ENCODE peak calls at places on chromosomes 2 and 18, in eight cellular contexts. B is WERI-Rb-1; D is breast epithelium; H is left ventricle myocardium inferior; Z is mammary epithelial cell; J is cardiac fibroblast; G is CD4-positive, alpha-beta T cell; K is psoas muscle. Y is an unnamed sample.

GRCh38 chr18:13353424-13353823 is 134.9 kb downstream of the LDLRAD4 start:
- DNase-seq in J (no peak), Z (no peak), G (no peak), K (no peak), B (no peak), D (no peak), H (no peak), Y (no peak)

GRCh38 chr2:70484086-70484485 is 69.5 kb downstream of the TGFA start:
- DNase-seq in Z (no peak), D (no peak), G (no peak), H (no peak), J (no peak), B (no peak), K (no peak), Y (no peak)

GRCh38 chr18:79870369-79871025 is 72.8 kb downstream of the KCNG2 start:
- DNase-seq in D (no peak), H (no peak), B (no peak), K (no peak), Z (no peak), J (no peak), G (peak), Y (no peak)

GRCh38 chr18:53739700-53740099 is 484.8 kb downstream of the MBD2 start:
- DNase-seq in B (no peak), H (no peak), K (no peak), Z (no peak), G (no peak), J (no peak), D (no peak), Y (no peak)

GRCh38 chr2:236970656-236971010 is 115.1 kb upstream of the COPS8 start:
- DNase-seq in K (no peak), J (peak), H (no peak), B (no peak), Z (no peak), G (no peak), D (no peak), Y (no peak)

GRCh38 chr2:169775765-169776482 is 22.7 kb upstream of the SSB start:
- DNase-seq in K (no peak), J (peak), G (no peak), D (no peak), H (no peak), B (no peak), Z (peak), Y (no peak)

GRCh38 chr2:216991563-216991962 is 131.7 kb upstream of the TNP1 start:
- DNase-seq in K (peak), B (no peak), Z (no peak), H (peak), G (no peak), D (no peak), J (peak), Y (no peak)

GRCh38 chr2:10170256-10170655 is 47.7 kb downstream of the RRM2 start:
- DNase-seq in K (no peak), Z (peak), J (peak), H (no peak), G (no peak), D (no peak), B (no peak), Y (no peak)

GRCh38 chr2:159971365-159972122 is 90.9 kb downstream of the PLA2R1 start:
- DNase-seq in G (no peak), Z (peak), J (no peak), B (no peak), D (no peak), K (no peak), H (no peak), Y (no peak)

GRCh38 chr18:48153641-48154481 is 223.4 kb upstream of the SMAD2 start:
- DNase-seq in K (peak), B (no peak), Z (peak), J (peak), H (no peak), G (no peak), D (no peak), Y (no peak)

GRCh38 chr2:241897231-241897916 is 27.8 kb downstream of the RTP5 start:
- DNase-seq in H (no peak), D (peak), Z (no peak), K (no peak), J (no peak), B (no peak), G (peak), Y (no peak)

GRCh38 chr2:7497223-7497622 is 580.0 kb downstream of the RNF144A start:
- DNase-seq in J (no peak), K (no peak), H (no peak), D (no peak), Z (no peak), G (no peak), B (no peak), Y (no peak)

GRCh38 chr2:98869272-98869641 is 66.8 kb downstream of the CRACDL start:
- DNase-seq in B (no peak), K (no peak), G (no peak), J (no peak), H (no peak), D (peak), Z (peak), Y (no peak)

GRCh38 chr2:234669611-234670010 is 172.7 kb upstream of the ARL4C start:
- DNase-seq in G (no peak), K (no peak), Z (no peak), H (no peak), B (peak), J (no peak), D (no peak), Y (no peak)

GRCh38 chr2:105129722-105130232 is 91.9 kb downstream of the MRPS9 start:
- DNase-seq in B (no peak), G (no peak), H (no peak), K (no peak), Z (no peak), D (no peak), J (no peak), Y (no peak)

GRCh38 chr2:74502720-74503505 is 3.5 kb upstream of the LBX2 start:
- DNase-seq in G (peak), D (no peak), K (peak), Z (peak), H (peak), J (peak), B (no peak), Y (peak)

GRCh38 chr2:164495491-164496223 is 125.6 kb downstream of the GRB14 start:
- DNase-seq in G (no peak), J (peak), K (no peak), Z (peak), B (peak), H (no peak), D (no peak), Y (no peak)

GRCh38 chr2:58237741-58238140 is 3.4 kb downstream of the FANCL start:
- DNase-seq in J (no peak), K (no peak), B (no peak), D (no peak), Z (no peak), G (no peak), H (no peak), Y (no peak)

GRCh38 chr2:173982182-173982714 is 17.1 kb upstream of the SP3 start:
- DNase-seq in K (no peak), J (no peak), G (no peak), D (no peak), Z (peak), H (no peak), B (no peak), Y (no peak)

GRCh38 chr2:148253716-148254115 is 232.8 kb downstream of the MBD5 start:
- DNase-seq in Z (peak), B (no peak), K (no peak), J (peak), D (no peak), H (no peak), G (no peak), Y (no peak)

GRCh38 chr2:106695919-106696318 is 190.0 kb downstream of the ST6GAL2 start:
- DNase-seq in H (no peak), G (no peak), D (no peak), K (no peak), B (no peak), J (no peak), Z (no peak), Y (no peak)

GRCh38 chr18:49059028-49059670 is 108.4 kb upstream of the SMAD7 start:
- DNase-seq in B (peak), Z (no peak), K (no peak), G (no peak), J (no peak), D (no peak), H (no peak), Y (no peak)

GRCh38 chr18:63940008-63940407 is 9.1 kb upstream of the HMSD start:
- DNase-seq in G (no peak), H (no peak), Z (no peak), J (no peak), B (no peak), K (no peak), D (no peak), Y (no peak)

GRCh38 chr18:63936932-63937393 is 12.1 kb upstream of the HMSD start:
- DNase-seq in J (no peak), K (no peak), D (no peak), G (no peak), B (no peak), H (no peak), Z (no peak), Y (no peak)

GRCh38 chr18:63930774-63931354 is 18.2 kb upstream of the HMSD start:
- DNase-seq in D (no peak), G (no peak), Z (no peak), K (no peak), J (no peak), B (no peak), H (no peak), Y (no peak)

DNA sequence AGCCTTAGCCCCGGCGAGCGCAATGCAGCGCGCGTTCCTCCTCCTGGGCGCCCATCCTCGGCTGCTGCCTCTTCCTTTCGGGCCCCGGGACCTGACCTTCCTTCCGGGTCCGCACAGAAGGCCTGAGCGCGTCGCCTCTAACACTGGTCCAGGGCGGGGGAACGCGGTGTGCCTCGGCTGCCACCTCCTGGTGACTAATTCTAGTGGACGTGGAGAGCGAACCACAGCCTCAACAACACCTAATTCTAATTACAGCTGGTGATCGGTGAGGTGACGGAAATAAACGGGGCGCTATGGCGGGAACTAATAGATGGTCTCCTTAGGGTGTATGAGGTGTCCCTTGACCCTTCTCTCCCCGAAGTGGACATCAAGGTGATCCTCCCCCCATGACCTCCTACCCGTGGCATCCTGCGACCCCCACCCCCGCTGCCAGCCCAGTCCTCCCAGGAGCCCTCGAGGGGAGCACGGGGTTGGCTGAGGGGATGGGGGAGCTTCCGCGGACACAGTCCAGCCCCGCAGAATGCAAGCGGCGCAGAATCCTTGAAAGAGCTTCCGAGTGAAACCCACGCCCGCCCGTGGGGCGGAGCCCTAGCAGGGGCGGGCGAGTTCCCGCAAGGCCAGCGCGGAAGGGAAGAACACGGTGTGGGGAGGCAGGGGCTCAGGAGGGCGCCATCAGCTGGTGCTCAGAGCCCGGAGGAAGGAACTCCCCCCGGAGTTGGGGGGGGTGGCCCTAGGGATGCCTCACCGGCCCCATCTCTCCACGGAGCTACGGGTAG is 12.8 kb upstream of the HMSD start:
- DNase-seq in H (peak), D (peak), B (peak), G (peak), Z (peak), J (peak), K (peak), Y (peak)
- TF ChIP-seq CTCF in H (peak), D (peak), B (peak), G (peak), Z (peak), J (peak), K (peak), Y (no peak)

GRCh38 chr2:220162320-220162719 is 534.9 kb downstream of the SLC4A3 start:
- DNase-seq in K (no peak), D (no peak), G (no peak), H (no peak), J (peak), Z (no peak), B (no peak), Y (no peak)

GRCh38 chr2:220163486-220163885 is 536.1 kb downstream of the SLC4A3 start:
- DNase-seq in G (no peak), Z (peak), H (no peak), D (no peak), K (no peak), B (no peak), J (no peak), Y (no peak)

GRCh38 chr2:220166616-220167015 is 539.2 kb downstream of the SLC4A3 start:
- DNase-seq in D (no peak), G (no peak), Z (no peak), K (no peak), B (no peak), J (peak), H (no peak), Y (no peak)

GRCh38 chr2:220167956-220168355 is 540.5 kb downstream of the SLC4A3 start:
- DNase-seq in K (no peak), J (no peak), Z (no peak), D (no peak), B (no peak), G (no peak), H (no peak), Y (no peak)

GRCh38 chr2:220165401-220165800 is 538.0 kb downstream of the SLC4A3 start:
- DNase-seq in D (no peak), Z (no peak), K (no peak), J (no peak), H (no peak), B (peak), G (no peak), Y (no peak)
- TF ChIP-seq CTCF in D (peak), Z (no peak), K (no peak), J (no peak), H (no peak), B (peak), G (no peak), Y (no peak)

GRCh38 chr18:50356036-50356945 is 18.6 kb upstream of the SKA1 start:
- DNase-seq in D (no peak), J (peak), Z (peak), G (no peak), B (no peak), K (no peak), H (no peak), Y (no peak)
- TF ChIP-seq CTCF in D (no peak), J (no peak), Z (no peak), G (no peak), B (peak), K (no peak), H (no peak), Y (no peak)

GRCh38 chr18:33495278-33495677 is 54.8 kb upstream of the CCDC178 start:
- DNase-seq in Z (peak), J (peak), H (no peak), G (no peak), B (peak), D (no peak), K (no peak), Y (no peak)
- TF ChIP-seq CTCF in Z (peak), J (peak), H (peak), G (no peak), B (peak), D (no peak), K (no peak), Y (no peak)

GRCh38 chr2:152200101-152200500 is 24.5 kb upstream of the STAM2 start:
- DNase-seq in J (peak), B (no peak), Z (no peak), H (no peak), G (no peak), K (no peak), D (no peak), Y (no peak)

GRCh38 chr2:152198499-152198898 is 22.9 kb upstream of the STAM2 start:
- DNase-seq in Z (no peak), H (no peak), K (no peak), G (no peak), D (no peak), B (no peak), J (no peak), Y (no peak)

GRCh38 chr2:152201466-152201830 is 25.9 kb upstream of the STAM2 start:
- DNase-seq in Z (no peak), G (no peak), K (no peak), H (no peak), B (no peak), J (no peak), D (no peak), Y (no peak)

DNA sequence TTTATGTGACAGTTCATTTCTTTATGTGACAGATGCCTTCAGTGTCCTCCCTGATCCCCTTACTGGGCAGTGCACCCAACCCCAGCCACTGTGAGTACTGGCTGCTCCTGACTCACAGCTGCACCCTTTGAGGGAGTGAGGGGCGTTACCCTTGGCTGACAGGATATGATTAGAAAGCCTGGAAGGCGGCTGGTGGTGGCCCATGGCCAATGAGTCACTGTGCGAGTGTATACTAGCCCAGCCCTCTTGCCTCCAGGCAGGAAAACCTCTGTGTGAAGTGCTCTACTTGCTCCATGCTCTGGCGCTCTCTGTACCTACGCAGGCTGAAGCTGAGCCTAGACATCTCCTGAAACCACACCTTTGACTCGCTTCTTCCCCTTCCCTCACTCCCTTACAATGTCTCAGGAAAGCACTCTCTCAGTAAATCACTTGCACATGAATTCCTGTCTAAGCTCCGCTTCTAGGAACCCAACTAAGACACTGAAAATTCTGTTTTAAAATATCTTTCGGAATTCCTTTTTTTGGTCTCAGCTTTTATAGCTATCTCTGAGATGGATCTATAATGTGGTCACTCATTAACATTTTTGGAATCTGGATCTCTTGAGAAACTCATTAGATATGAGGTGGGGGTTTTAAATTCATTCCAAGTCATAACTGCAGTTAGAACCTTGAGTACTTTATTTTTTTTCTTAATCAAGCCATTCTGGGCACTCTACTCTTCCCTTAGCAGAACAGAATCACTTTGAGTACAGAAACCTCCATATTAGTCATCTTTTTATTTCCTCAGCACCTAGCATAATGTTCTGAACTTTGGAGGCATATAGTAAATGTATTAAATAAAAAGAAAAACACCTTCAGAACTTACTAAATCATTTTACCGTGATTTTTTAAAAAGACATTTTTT is 25.3 kb upstream of the STAM2 start:
- DNase-seq in B (no peak), Z (peak), G (no peak), H (peak), K (peak), D (no peak), J (peak), Y (no peak)
- TF ChIP-seq CTCF in B (no peak), Z (no peak), G (no peak), H (no peak), K (no peak), D (no peak), J (no peak), Y (no peak)

DNA sequence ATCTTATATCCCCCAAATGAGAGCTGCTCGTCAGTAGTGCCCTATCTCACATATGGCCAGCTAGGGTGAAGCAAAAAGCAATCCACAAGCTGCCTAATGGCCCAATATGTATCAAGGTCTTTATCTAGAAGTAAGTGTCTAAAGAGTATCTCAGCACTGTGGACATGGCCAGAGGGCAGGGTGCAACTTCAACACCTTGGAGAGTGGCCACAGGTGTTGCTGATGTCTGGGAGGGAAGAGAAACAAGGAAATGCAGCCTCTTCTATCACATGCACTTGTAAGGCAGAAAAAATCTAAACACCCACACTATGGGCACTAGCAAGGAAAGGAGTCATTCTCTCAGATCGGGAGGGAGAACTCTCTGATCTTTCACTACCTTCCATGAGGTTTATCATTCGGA is 23.7 kb upstream of the MRPL19 start:
- DNase-seq in G (no peak), H (no peak), K (no peak), Z (no peak), J (no peak), D (no peak), B (no peak), Y (no peak)
- TF ChIP-seq CTCF in G (no peak), H (no peak), K (no peak), Z (no peak), J (no peak), D (no peak), B (no peak), Y (no peak)

GRCh38 chr2:204871246-204871953 is 326.1 kb downstream of the PARD3B start:
- DNase-seq in Z (peak), G (no peak), B (no peak), D (no peak), K (no peak), J (peak), H (no peak), Y (no peak)
- TF ChIP-seq CTCF in Z (no peak), G (peak), B (no peak), D (no peak), K (peak), J (peak), H (peak), Y (no peak)

DNA sequence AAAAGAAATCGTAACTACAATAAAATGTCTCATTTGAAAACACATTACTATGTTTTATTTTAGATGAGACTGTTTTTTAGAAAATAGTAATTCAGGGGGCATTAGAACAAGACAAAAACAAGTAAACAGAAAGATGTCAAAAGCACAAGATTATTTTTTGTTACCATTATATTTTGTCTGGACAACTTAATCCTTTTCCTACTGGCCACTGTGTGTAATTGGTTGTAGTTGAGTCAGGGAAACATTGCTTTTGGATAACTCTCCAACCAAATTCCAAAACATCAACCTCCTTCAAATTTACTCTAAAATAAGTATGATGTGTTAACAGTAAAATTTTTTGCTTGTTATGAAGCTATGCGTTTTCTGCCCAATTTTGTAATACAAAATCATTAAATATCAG is 11.5 kb upstream of the MEIS1 start:
- DNase-seq in H (no peak), D (no peak), K (no peak), J (no peak), B (no peak), G (no peak), Z (no peak), Y (no peak)
- TF ChIP-seq CTCF in H (no peak), D (no peak), K (no peak), J (no peak), B (no peak), G (no peak), Z (no peak), Y (no peak)

Y was measured in activated B cell treated with CpG ODN at 0.5 μM for 24 hours.